ENCODE peak calls at places on chromosome 14, in ten cellular contexts. U is NCI-H2081; Q is cardiac muscle cell; H is GF-D8; W is globus pallidus; X is activated CD4-positive, alpha-beta T cell treated with anti-CD3 and anti-CD28 coated beads, Interleukin-2, amount 50 U/mL, for 1 hour; A is activated naive CD8-positive, alpha-beta T cell treated with anti-CD3 and anti-CD28 coated beads, Interleukin-2, amount 50 U/mL, for 24 hours; M is GM04504; Y is cardiac fibroblast; C is brain microvascular endothelial cell. Z is an unnamed sample.

GRCh38 chr14:71739273-71739990 is 192.8 kb upstream of the RGS6 start:
- DNase-seq in U (no peak), Q (peak), H (no peak), W (no peak), X (no peak), A (no peak), M (no peak), Y (peak), C (no peak), Z (no peak)

GRCh38 chr14:78836777-78837176 is 666.6 kb downstream of the NRXN3 start:
- DNase-seq in U (peak), Q (peak), H (no peak), W (peak), X (no peak), A (peak), M (peak), Y (peak), C (peak), Z (no peak)

GRCh38 chr14:81386379-81386778 is 13.7 kb downstream of the STON2 start:
- DNase-seq in U (no peak), Q (no peak), H (no peak), W (no peak), X (no peak), A (no peak), M (no peak), Y (no peak), C (no peak), Z (no peak)

GRCh38 chr14:101965145-101965531 is 765 bp downstream of the DYNC1H1 start:
- DNase-seq in U (no peak), Q (peak), H (no peak), W (peak), X (peak), A (peak), M (peak), Y (peak), C (peak), Z (peak)

GRCh38 chr14:106786697-106787096 is 1260.3 kb downstream of the TMEM121 start:
- DNase-seq in U (no peak), Q (no peak), H (no peak), W (no peak), X (no peak), A (no peak), M (no peak), Y (no peak), C (no peak), Z (no peak)

GRCh38 chr14:104717137-104717536 is 6.9 kb upstream of the ADSS1 start:
- DNase-seq in U (no peak), Q (no peak), H (no peak), W (no peak), X (no peak), A (no peak), M (no peak), Y (no peak), C (no peak), Z (no peak)

GRCh38 chr14:61418749-61419148 is 97.4 kb downstream of the PRKCH start:
- DNase-seq in U (no peak), Q (peak), H (no peak), W (no peak), X (no peak), A (no peak), M (no peak), Y (no peak), C (no peak), Z (no peak)

GRCh38 chr14:79842270-79842669 is 369.0 kb downstream of the DIO2 start:
- DNase-seq in U (no peak), Q (peak), H (no peak), W (no peak), X (no peak), A (no peak), M (peak), Y (peak), C (peak), Z (no peak)

GRCh38 chr14:20489093-20489994 is 16.0 kb upstream of the RNASE10 start:
- DNase-seq in U (no peak), Q (no peak), H (peak), W (no peak), X (no peak), A (no peak), M (no peak), Y (peak), C (no peak), Z (no peak)

GRCh38 chr14:54603362-54603761 is 36.4 kb downstream of the SAMD4A start:
- DNase-seq in U (no peak), Q (peak), H (no peak), W (no peak), X (no peak), A (no peak), M (no peak), Y (peak), C (no peak), Z (no peak)

GRCh38 chr14:71400821-71401447 is 493.7 kb downstream of the PCNX1 start:
- DNase-seq in U (no peak), Q (peak), H (no peak), W (no peak), X (no peak), A (no peak), M (no peak), Y (peak), C (peak), Z (no peak)

GRCh38 chr14:48490756-48491155 is 815.4 kb upstream of the MDGA2 start:
- DNase-seq in U (no peak), Q (no peak), H (no peak), W (no peak), X (no peak), A (no peak), M (no peak), Y (no peak), C (no peak), Z (no peak)

GRCh38 chr14:63435204-63435603 is 108.0 kb downstream of the PPP2R5E start:
- DNase-seq in U (no peak), Q (no peak), H (no peak), W (no peak), X (no peak), A (no peak), M (no peak), Y (no peak), C (no peak), Z (no peak)

GRCh38 chr14:50055461-50056228 is 60.7 kb downstream of the VCPKMT start:
- DNase-seq in U (no peak), Q (no peak), H (no peak), W (no peak), X (no peak), A (no peak), M (no peak), Y (no peak), C (no peak), Z (no peak)

GRCh38 chr14:59997496-59997895 is 77.6 kb downstream of the LRRC9 start:
- DNase-seq in U (no peak), Q (peak), H (no peak), W (no peak), X (no peak), A (no peak), M (no peak), Y (peak), C (no peak), Z (no peak)

GRCh38 chr14:92848941-92849340 is 54.8 kb downstream of the GOLGA5 start:
- DNase-seq in U (peak), Q (no peak), H (no peak), W (no peak), X (no peak), A (no peak), M (no peak), Y (no peak), C (no peak), Z (no peak)

GRCh38 chr14:99616832-99617488 is 13.0 kb upstream of the CCDC85C start:
- DNase-seq in U (no peak), Q (no peak), H (no peak), W (no peak), X (no peak), A (no peak), M (no peak), Y (no peak), C (no peak), Z (no peak)

GRCh38 chr14:76761849-76762616 is 765 bp downstream of the VASH1 start:
- DNase-seq in U (no peak), Q (no peak), H (no peak), W (peak), X (no peak), A (no peak), M (no peak), Y (no peak), C (no peak), Z (no peak)

GRCh38 chr14:104423715-104424405 is 155.7 kb upstream of the C14orf180 start:
- DNase-seq in U (no peak), Q (no peak), H (no peak), W (no peak), X (no peak), A (no peak), M (no peak), Y (no peak), C (no peak), Z (no peak)

GRCh38 chr14:65222434-65222833 is 120.1 kb upstream of the MAX start:
- DNase-seq in U (peak), Q (peak), H (no peak), W (peak), X (peak), A (peak), M (no peak), Y (peak), C (peak), Z (peak)

GRCh38 chr14:91727121-91727520 is 4.8 kb downstream of the CATSPERB start:
- DNase-seq in U (no peak), Q (peak), H (no peak), W (no peak), X (no peak), A (no peak), M (no peak), Y (peak), C (no peak), Z (no peak)

GRCh38 chr14:38039526-38039925 is 168.2 kb upstream of the SSTR1 start:
- DNase-seq in U (no peak), Q (peak), H (no peak), W (no peak), X (no peak), A (no peak), M (peak), Y (no peak), C (no peak), Z (no peak)

GRCh38 chr14:64880382-64881121 is 845 bp upstream of the SPTB start:
- DNase-seq in U (peak), Q (peak), H (no peak), W (no peak), X (peak), A (peak), M (no peak), Y (no peak), C (no peak), Z (peak)

GRCh38 chr14:95033851-95034622 is 123.3 kb downstream of the DICER1 start:
- DNase-seq in U (no peak), Q (no peak), H (no peak), W (no peak), X (no peak), A (no peak), M (no peak), Y (no peak), C (no peak), Z (no peak)

GRCh38 chr14:88829685-88830302 is 5.3 kb downstream of the TTC8 start:
- DNase-seq in U (no peak), Q (no peak), H (peak), W (no peak), X (no peak), A (no peak), M (no peak), Y (no peak), C (no peak), Z (no peak)

GRCh38 chr14:74238974-74239847 is at the start of gene VSX2:
- DNase-seq in U (no peak), Q (no peak), H (no peak), W (no peak), X (no peak), A (no peak), M (no peak), Y (no peak), C (no peak), Z (no peak)

GRCh38 chr14:104872469-104873341 is 7.6 kb downstream of the CEP170B start:
- DNase-seq in U (no peak), Q (peak), H (no peak), W (no peak), X (no peak), A (no peak), M (peak), Y (peak), C (peak), Z (no peak)

GRCh38 chr14:94179244-94179643 is 5.1 kb downstream of the PPP4R4 start:
- DNase-seq in U (no peak), Q (no peak), H (no peak), W (no peak), X (no peak), A (no peak), M (no peak), Y (no peak), C (no peak), Z (no peak)

GRCh38 chr14:51401272-51401671 is 161.2 kb downstream of the TMX1 start:
- DNase-seq in U (no peak), Q (peak), H (no peak), W (peak), X (no peak), A (no peak), M (no peak), Y (peak), C (no peak), Z (no peak)

GRCh38 chr14:92551066-92551841 is 37.7 kb downstream of the RIN3 start:
- DNase-seq in U (no peak), Q (no peak), H (no peak), W (no peak), X (no peak), A (no peak), M (no peak), Y (no peak), C (no peak), Z (no peak)

GRCh38 chr14:74945852-74946658 is 9.3 kb downstream of the PGF start:
- DNase-seq in U (peak), Q (peak), H (no peak), W (peak), X (peak), A (peak), M (no peak), Y (peak), C (peak), Z (peak)

GRCh38 chr14:54857830-54858269 is 44.8 kb downstream of the GCH1 start:
- DNase-seq in U (no peak), Q (peak), H (no peak), W (peak), X (no peak), A (no peak), M (no peak), Y (no peak), C (no peak), Z (no peak)

GRCh38 chr14:24630872-24631477 is 3.0 kb downstream of the GZMB start:
- DNase-seq in U (peak), Q (no peak), H (no peak), W (no peak), X (no peak), A (peak), M (no peak), Y (peak), C (no peak), Z (no peak)

GRCh38 chr14:58659846-58660245 is 22.1 kb downstream of the DACT1 start:
- DNase-seq in U (no peak), Q (no peak), H (no peak), W (no peak), X (no peak), A (no peak), M (no peak), Y (no peak), C (no peak), Z (no peak)

GRCh38 chr14:70784886-70785285 is 24.4 kb downstream of the MAP3K9 start:
- DNase-seq in U (no peak), Q (no peak), H (no peak), W (no peak), X (no peak), A (no peak), M (no peak), Y (no peak), C (no peak), Z (no peak)

GRCh38 chr14:81980601-81981310 is 447.1 kb upstream of the SEL1L start:
- DNase-seq in U (no peak), Q (no peak), H (no peak), W (peak), X (no peak), A (no peak), M (no peak), Y (no peak), C (no peak), Z (no peak)

GRCh38 chr14:33510991-33511390 is 439.9 kb downstream of the EGLN3 start:
- DNase-seq in U (no peak), Q (no peak), H (no peak), W (no peak), X (no peak), A (no peak), M (no peak), Y (no peak), C (no peak), Z (no peak)